ENCODE peak calls at places on chromosomes 1 and 21, in ten cellular contexts. One of them, this sample, is unnamed.

GRCh38 chr1:212686069-212686468 is 13.6 kb downstream of the BATF3 start:
- DNase-seq in WERI-Rb-1: no peak
- DNase-seq in heart right ventricle: no peak
- DNase-seq in cardiac muscle cell: no peak
- DNase-seq in body of pancreas: no peak
- DNase-seq in tibial nerve: no peak
- DNase-seq in fibroblast of the aortic adventitia: no peak
- DNase-seq in lower leg skin: no peak
- DNase-seq in astrocyte of the cerebellum: no peak
- DNase-seq in ovary: no peak
- DNase-seq in this sample: no peak

GRCh38 chr1:44489481-44489880 is 84.4 kb downstream of the RNF220 start:
- DNase-seq in WERI-Rb-1: no peak
- DNase-seq in astrocyte of the cerebellum: no peak
- DNase-seq in body of pancreas: no peak
- DNase-seq in ovary: no peak
- DNase-seq in fibroblast of the aortic adventitia: no peak
- DNase-seq in heart right ventricle: no peak
- DNase-seq in lower leg skin: no peak
- DNase-seq in cardiac muscle cell: peak; percentile 21
- DNase-seq in tibial nerve: no peak
- DNase-seq in this sample: no peak

GRCh38 chr1:245345191-245345884 is 190.6 kb downstream of the KIF26B start:
- DNase-seq in astrocyte of the cerebellum: no peak
- DNase-seq in body of pancreas: no peak
- DNase-seq in tibial nerve: no peak
- DNase-seq in lower leg skin: no peak
- DNase-seq in ovary: no peak
- DNase-seq in cardiac muscle cell: no peak
- DNase-seq in fibroblast of the aortic adventitia: no peak
- DNase-seq in heart right ventricle: no peak
- DNase-seq in WERI-Rb-1: no peak
- DNase-seq in this sample: no peak

GRCh38 chr1:159851386-159851785 is 11.1 kb downstream of the VSIG8 start:
- DNase-seq in lower leg skin: no peak
- DNase-seq in body of pancreas: no peak
- DNase-seq in tibial nerve: no peak
- DNase-seq in fibroblast of the aortic adventitia: no peak
- DNase-seq in heart right ventricle: no peak
- DNase-seq in WERI-Rb-1: no peak
- DNase-seq in astrocyte of the cerebellum: no peak
- DNase-seq in ovary: no peak
- DNase-seq in cardiac muscle cell: no peak
- DNase-seq in this sample: no peak

GRCh38 chr1:183096889-183097288 is 73.7 kb downstream of the LAMC1 start:
- DNase-seq in cardiac muscle cell: peak; percentile 90
- DNase-seq in tibial nerve: peak; percentile 22
- DNase-seq in astrocyte of the cerebellum: no peak
- DNase-seq in body of pancreas: peak; percentile 48
- DNase-seq in heart right ventricle: peak; percentile 41
- DNase-seq in WERI-Rb-1: no peak
- DNase-seq in fibroblast of the aortic adventitia: peak; percentile 83
- DNase-seq in lower leg skin: no peak
- DNase-seq in ovary: peak; percentile 36
- DNase-seq in this sample: no peak

GRCh38 chr1:101769520-101769919 is 227.2 kb downstream of the OLFM3 start:
- DNase-seq in heart right ventricle: no peak
- DNase-seq in body of pancreas: peak; percentile 4
- DNase-seq in astrocyte of the cerebellum: no peak
- DNase-seq in tibial nerve: no peak
- DNase-seq in cardiac muscle cell: peak; percentile 12
- DNase-seq in lower leg skin: no peak
- DNase-seq in WERI-Rb-1: no peak
- DNase-seq in fibroblast of the aortic adventitia: peak; percentile 1
- DNase-seq in ovary: no peak
- DNase-seq in this sample: no peak

GRCh38 chr21:44428281-44428942 is 26.9 kb upstream of the LRRC3 start:
- DNase-seq in lower leg skin: no peak
- DNase-seq in tibial nerve: no peak
- DNase-seq in fibroblast of the aortic adventitia: no peak
- DNase-seq in ovary: peak; percentile 5
- DNase-seq in body of pancreas: peak; percentile 55
- DNase-seq in astrocyte of the cerebellum: no peak
- DNase-seq in WERI-Rb-1: peak; percentile 27
- DNase-seq in heart right ventricle: no peak
- DNase-seq in cardiac muscle cell: no peak
- DNase-seq in this sample: no peak

GRCh38 chr21:15207635-15208370 is 143.0 kb upstream of the NRIP1 start:
- DNase-seq in heart right ventricle: no peak
- DNase-seq in lower leg skin: no peak
- DNase-seq in body of pancreas: no peak
- DNase-seq in ovary: no peak
- DNase-seq in tibial nerve: no peak
- DNase-seq in fibroblast of the aortic adventitia: no peak
- DNase-seq in astrocyte of the cerebellum: no peak
- DNase-seq in WERI-Rb-1: no peak
- DNase-seq in cardiac muscle cell: no peak
- DNase-seq in this sample: no peak

GRCh38 chr1:60898413-60898812 is 183.9 kb upstream of the NFIA start:
- DNase-seq in tibial nerve: no peak
- DNase-seq in body of pancreas: no peak
- DNase-seq in heart right ventricle: no peak
- DNase-seq in WERI-Rb-1: no peak
- DNase-seq in cardiac muscle cell: no peak
- DNase-seq in ovary: no peak
- DNase-seq in lower leg skin: no peak
- DNase-seq in fibroblast of the aortic adventitia: no peak
- DNase-seq in astrocyte of the cerebellum: no peak
- DNase-seq in this sample: no peak

GRCh38 chr1:60897003-60897402 is 185.4 kb upstream of the NFIA start:
- DNase-seq in body of pancreas: no peak
- DNase-seq in cardiac muscle cell: no peak
- DNase-seq in WERI-Rb-1: no peak
- DNase-seq in ovary: no peak
- DNase-seq in astrocyte of the cerebellum: no peak
- DNase-seq in fibroblast of the aortic adventitia: no peak
- DNase-seq in lower leg skin: no peak
- DNase-seq in tibial nerve: no peak
- DNase-seq in heart right ventricle: no peak
- DNase-seq in this sample: no peak

GRCh38 chr1:60898987-60899386 is 183.4 kb upstream of the NFIA start:
- DNase-seq in lower leg skin: no peak
- DNase-seq in tibial nerve: no peak
- DNase-seq in astrocyte of the cerebellum: no peak
- DNase-seq in WERI-Rb-1: no peak
- DNase-seq in heart right ventricle: no peak
- DNase-seq in body of pancreas: no peak
- DNase-seq in fibroblast of the aortic adventitia: no peak
- DNase-seq in cardiac muscle cell: no peak
- DNase-seq in ovary: no peak
- DNase-seq in this sample: no peak

GRCh38 chr1:60895167-60896124 is 186.9 kb upstream of the NFIA start:
- DNase-seq in WERI-Rb-1: no peak
- DNase-seq in lower leg skin: no peak
- DNase-seq in body of pancreas: no peak
- DNase-seq in heart right ventricle: peak; percentile 63
- DNase-seq in astrocyte of the cerebellum: peak; percentile 18
- DNase-seq in ovary: no peak
- DNase-seq in cardiac muscle cell: peak; percentile 79
- DNase-seq in tibial nerve: no peak
- DNase-seq in fibroblast of the aortic adventitia: peak; percentile 76
- DNase-seq in this sample: no peak

DNA sequence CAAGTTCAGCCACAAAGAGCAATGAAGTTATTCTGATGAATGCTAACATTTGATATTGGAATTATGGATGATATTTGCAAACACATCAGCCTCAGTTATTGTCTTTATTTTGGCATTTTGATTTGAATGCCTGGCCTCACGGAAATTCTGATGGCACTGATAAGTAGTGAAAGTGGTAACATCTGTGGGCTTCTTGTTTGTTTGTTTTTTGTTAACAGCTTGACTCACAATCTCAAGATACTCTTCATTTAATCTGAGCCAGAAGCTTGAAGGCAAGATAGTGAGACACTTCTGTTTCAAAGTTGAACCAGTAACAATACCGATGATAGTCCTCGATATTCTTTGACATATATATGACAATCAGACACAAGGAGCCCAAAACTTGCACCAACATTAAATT is 182.9 kb upstream of the NFIA start:
- DNase-seq in lower leg skin: no peak
- DNase-seq in heart right ventricle: no peak
- DNase-seq in cardiac muscle cell: no peak
- DNase-seq in WERI-Rb-1: no peak
- DNase-seq in fibroblast of the aortic adventitia: no peak
- DNase-seq in tibial nerve: no peak
- DNase-seq in ovary: no peak
- DNase-seq in body of pancreas: no peak
- DNase-seq in astrocyte of the cerebellum: no peak
- DNase-seq in this sample: no peak
- H3K4me3 ChIP-seq in lower leg skin: no peak overlapping the region
- H3K4me3 ChIP-seq in heart right ventricle: no peak overlapping the region
- H3K4me3 ChIP-seq in cardiac muscle cell: no peak overlapping the region
- H3K4me3 ChIP-seq in WERI-Rb-1: no peak overlapping the region
- H3K4me3 ChIP-seq in fibroblast of the aortic adventitia: no peak overlapping the region
- H3K4me3 ChIP-seq in tibial nerve: no peak overlapping the region
- H3K4me3 ChIP-seq in ovary: no peak overlapping the region
- H3K4me3 ChIP-seq in body of pancreas: no peak overlapping the region
- H3K4me3 ChIP-seq in astrocyte of the cerebellum: no peak overlapping the region
- H3K4me3 ChIP-seq in this sample: no peak overlapping the region

GRCh38 chr1:110463695-110464094 is 12.7 kb downstream of the PROK1 start:
- DNase-seq in lower leg skin: no peak
- DNase-seq in body of pancreas: no peak
- DNase-seq in heart right ventricle: no peak
- DNase-seq in astrocyte of the cerebellum: no peak
- DNase-seq in ovary: no peak
- DNase-seq in WERI-Rb-1: no peak
- DNase-seq in fibroblast of the aortic adventitia: no peak
- DNase-seq in tibial nerve: no peak
- DNase-seq in cardiac muscle cell: no peak
- DNase-seq in this sample: peak; percentile 47

GRCh38 chr1:110464340-110464739 is 13.4 kb downstream of the PROK1 start:
- DNase-seq in fibroblast of the aortic adventitia: peak; percentile 82
- DNase-seq in astrocyte of the cerebellum: no peak
- DNase-seq in WERI-Rb-1: no peak
- DNase-seq in tibial nerve: no peak
- DNase-seq in cardiac muscle cell: peak; percentile 62
- DNase-seq in lower leg skin: no peak
- DNase-seq in heart right ventricle: no peak
- DNase-seq in body of pancreas: no peak
- DNase-seq in ovary: no peak
- DNase-seq in this sample: peak; percentile 60

GRCh38 chr1:110465038-110465813 is 14.3 kb downstream of the PROK1 start:
- DNase-seq in body of pancreas: peak; percentile 17
- DNase-seq in fibroblast of the aortic adventitia: no peak
- DNase-seq in cardiac muscle cell: no peak
- DNase-seq in tibial nerve: no peak
- DNase-seq in ovary: no peak
- DNase-seq in astrocyte of the cerebellum: no peak
- DNase-seq in lower leg skin: no peak
- DNase-seq in heart right ventricle: no peak
- DNase-seq in WERI-Rb-1: peak; percentile 47
- DNase-seq in this sample: no peak

GRCh38 chr1:110462093-110462492 is 11.1 kb downstream of the PROK1 start:
- DNase-seq in heart right ventricle: no peak
- DNase-seq in lower leg skin: no peak
- DNase-seq in WERI-Rb-1: no peak
- DNase-seq in fibroblast of the aortic adventitia: no peak
- DNase-seq in ovary: no peak
- DNase-seq in cardiac muscle cell: no peak
- DNase-seq in astrocyte of the cerebellum: no peak
- DNase-seq in body of pancreas: no peak
- DNase-seq in tibial nerve: no peak
- DNase-seq in this sample: no peak

GRCh38 chr1:110462964-110463363 is 12.0 kb downstream of the PROK1 start:
- DNase-seq in heart right ventricle: no peak
- DNase-seq in fibroblast of the aortic adventitia: peak; percentile 35
- DNase-seq in cardiac muscle cell: peak; percentile 28
- DNase-seq in ovary: no peak
- DNase-seq in tibial nerve: no peak
- DNase-seq in WERI-Rb-1: no peak
- DNase-seq in lower leg skin: no peak
- DNase-seq in astrocyte of the cerebellum: no peak
- DNase-seq in body of pancreas: no peak
- DNase-seq in this sample: no peak
- TF ChIP-seq CTCF in heart right ventricle: no peak
- TF ChIP-seq CTCF in fibroblast of the aortic adventitia: peak; percentile 29
- TF ChIP-seq CTCF in cardiac muscle cell: no peak
- TF ChIP-seq CTCF in ovary: no peak
- TF ChIP-seq CTCF in tibial nerve: peak; percentile 13
- TF ChIP-seq CTCF in WERI-Rb-1: no peak
- TF ChIP-seq CTCF in lower leg skin: no peak
- TF ChIP-seq CTCF in astrocyte of the cerebellum: no peak
- TF ChIP-seq CTCF in body of pancreas: no peak
- TF ChIP-seq CTCF in this sample: peak; percentile 12

DNA sequence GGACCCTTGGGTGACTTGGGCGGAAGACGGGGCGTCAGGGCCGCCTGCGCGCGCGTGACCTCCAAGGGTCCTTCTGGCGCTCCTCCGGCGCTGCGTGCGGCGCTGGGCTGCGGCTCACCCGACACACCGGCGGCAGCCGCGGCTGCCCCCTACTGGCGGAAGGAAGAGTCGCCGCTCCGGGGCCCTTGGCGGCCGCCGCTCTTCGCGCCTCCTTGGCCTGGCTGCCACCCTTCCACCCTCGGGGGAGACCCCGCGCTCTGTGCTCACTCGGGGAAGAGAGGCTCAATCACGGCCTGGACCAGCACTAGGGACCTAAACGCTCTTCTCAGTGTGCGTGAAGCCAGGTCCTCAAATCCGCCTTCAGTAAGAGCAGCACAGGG is 89.7 kb downstream of the DMRTA2 start:
- DNase-seq in astrocyte of the cerebellum: no peak
- DNase-seq in WERI-Rb-1: peak; percentile 72
- DNase-seq in lower leg skin: no peak
- DNase-seq in ovary: peak; percentile 42
- DNase-seq in cardiac muscle cell: peak; percentile 55
- DNase-seq in tibial nerve: no peak
- DNase-seq in body of pancreas: peak; percentile 67
- DNase-seq in heart right ventricle: peak; percentile 17
- DNase-seq in fibroblast of the aortic adventitia: peak; percentile 2
- DNase-seq in this sample: no peak
- H3K4me3 ChIP-seq in astrocyte of the cerebellum: peak overlapping the region; percentile 42
- H3K4me3 ChIP-seq in WERI-Rb-1: peak overlapping the region; percentile 77
- H3K4me3 ChIP-seq in lower leg skin: peak overlapping the region; percentile 21
- H3K4me3 ChIP-seq in ovary: peak overlapping the region; percentile 24
- H3K4me3 ChIP-seq in cardiac muscle cell: peak overlapping the region; percentile 32
- H3K4me3 ChIP-seq in tibial nerve: peak overlapping the region; percentile 49
- H3K4me3 ChIP-seq in body of pancreas: no peak overlapping the region
- H3K4me3 ChIP-seq in heart right ventricle: peak overlapping the region; percentile 42
- H3K4me3 ChIP-seq in fibroblast of the aortic adventitia: peak overlapping the region; percentile 55
- H3K4me3 ChIP-seq in this sample: peak overlapping the region; percentile 53

GRCh38 chr1:114671011-114671938 is 1.4 kb upstream of the DENND2C start:
- DNase-seq in heart right ventricle: no peak
- DNase-seq in lower leg skin: no peak
- DNase-seq in fibroblast of the aortic adventitia: peak; percentile 44
- DNase-seq in astrocyte of the cerebellum: no peak
- DNase-seq in WERI-Rb-1: no peak
- DNase-seq in body of pancreas: no peak
- DNase-seq in ovary: no peak
- DNase-seq in tibial nerve: no peak
- DNase-seq in cardiac muscle cell: peak; percentile 21
- DNase-seq in this sample: no peak

GRCh38 chr1:114668373-114668772 is 1.5 kb downstream of the DENND2C start:
- DNase-seq in heart right ventricle: no peak
- DNase-seq in lower leg skin: no peak
- DNase-seq in body of pancreas: no peak
- DNase-seq in cardiac muscle cell: no peak
- DNase-seq in tibial nerve: no peak
- DNase-seq in fibroblast of the aortic adventitia: no peak
- DNase-seq in astrocyte of the cerebellum: no peak
- DNase-seq in ovary: no peak
- DNase-seq in WERI-Rb-1: no peak
- DNase-seq in this sample: no peak

GRCh38 chr1:114670083-114671010 is 498 bp upstream of the DENND2C start:
- DNase-seq in WERI-Rb-1: peak; percentile 94
- DNase-seq in fibroblast of the aortic adventitia: peak; percentile 81
- DNase-seq in lower leg skin: peak; percentile 91
- DNase-seq in astrocyte of the cerebellum: peak; percentile 49
- DNase-seq in heart right ventricle: peak; percentile 96
- DNase-seq in cardiac muscle cell: peak; percentile 92
- DNase-seq in ovary: peak; percentile 93
- DNase-seq in body of pancreas: peak; percentile 96
- DNase-seq in tibial nerve: peak; percentile 89
- DNase-seq in this sample: peak; percentile 42

GRCh38 chr1:114668784-114669561 is 876 bp downstream of the DENND2C start:
- DNase-seq in cardiac muscle cell: peak; percentile 16
- DNase-seq in ovary: no peak
- DNase-seq in astrocyte of the cerebellum: no peak
- DNase-seq in tibial nerve: no peak
- DNase-seq in fibroblast of the aortic adventitia: peak; percentile 58
- DNase-seq in heart right ventricle: no peak
- DNase-seq in WERI-Rb-1: no peak
- DNase-seq in body of pancreas: peak; percentile 24
- DNase-seq in lower leg skin: peak; percentile 18
- DNase-seq in this sample: no peak

GRCh38 chr1:114669562-114670082 is at the start of gene DENND2C:
- DNase-seq in ovary: no peak
- DNase-seq in lower leg skin: no peak
- DNase-seq in tibial nerve: peak; percentile 7
- DNase-seq in body of pancreas: no peak
- DNase-seq in astrocyte of the cerebellum: no peak
- DNase-seq in WERI-Rb-1: no peak
- DNase-seq in fibroblast of the aortic adventitia: no peak
- DNase-seq in cardiac muscle cell: no peak
- DNase-seq in heart right ventricle: no peak
- DNase-seq in this sample: no peak
- TF ChIP-seq CTCF in ovary: no peak
- TF ChIP-seq CTCF in lower leg skin: no peak
- TF ChIP-seq CTCF in tibial nerve: no peak
- TF ChIP-seq CTCF in body of pancreas: no peak
- TF ChIP-seq CTCF in astrocyte of the cerebellum: no peak
- TF ChIP-seq CTCF in WERI-Rb-1: peak; percentile 28
- TF ChIP-seq CTCF in fibroblast of the aortic adventitia: no peak
- TF ChIP-seq CTCF in cardiac muscle cell: no peak
- TF ChIP-seq CTCF in heart right ventricle: no peak
- TF ChIP-seq CTCF in this sample: peak; percentile 5